ENCODE peak calls at places on chromosomes 12 and 14, in seven cellular contexts. F is A549, I is HepG2, D is lower lobe of right lung, B is tibial artery, Q is mucosa of descending colon, R is OCI-LY7. T is an unnamed sample.

GRCh38 chr14:38197761-38198345 is 9.9 kb upstream of the SSTR1 start:
- DNase-seq in F (no peak), I (no peak), R (no peak), B (no peak), Q (no peak), D (no peak), T (no peak)

GRCh38 chr14:71856199-71856919 is 75.9 kb upstream of the RGS6 start:
- DNase-seq in D (no peak), I (no peak), R (peak), Q (no peak), B (no peak), F (no peak), T (no peak)

GRCh38 chr12:56071648-56072047 is 8.3 kb upstream of the ERBB3 start:
- DNase-seq in B (no peak), R (no peak), Q (no peak), I (peak), D (no peak), F (no peak), T (no peak)

GRCh38 chr12:131074221-131075083 is 120.7 kb downstream of the ADGRD1 start:
- DNase-seq in I (no peak), F (no peak), B (peak), R (no peak), Q (no peak), D (peak), T (peak)

GRCh38 chr14:86541969-86542368 is 1012.0 kb downstream of the FLRT2 start:
- DNase-seq in B (no peak), Q (no peak), I (no peak), D (no peak), F (no peak), R (no peak), T (no peak)

GRCh38 chr14:54085841-54086240 is 129.2 kb upstream of the BMP4 start:
- DNase-seq in B (no peak), D (no peak), I (no peak), F (no peak), R (no peak), Q (no peak), T (no peak)

GRCh38 chr14:76133103-76133502 is 18.6 kb upstream of the GPATCH2L start:
- DNase-seq in R (peak), B (no peak), I (peak), Q (no peak), F (no peak), D (no peak), T (no peak)

GRCh38 chr12:41014643-41015020 is 173.5 kb upstream of the PDZRN4 start:
- DNase-seq in D (no peak), B (no peak), R (no peak), I (no peak), Q (no peak), F (peak), T (no peak)

GRCh38 chr14:102594514-102595175 is 2.2 kb downstream of the RCOR1 start:
- DNase-seq in B (peak), R (peak), D (peak), I (peak), Q (peak), F (peak), T (no peak)

GRCh38 chr14:51087024-51087423 is 7.9 kb downstream of the TRIM9 start:
- DNase-seq in R (no peak), B (no peak), D (no peak), I (no peak), Q (peak), F (peak), T (no peak)

GRCh38 chr12:28316067-28316466 is 125.8 kb downstream of the CCDC91 start:
- DNase-seq in I (no peak), D (no peak), Q (no peak), F (no peak), B (no peak), R (no peak), T (no peak)

GRCh38 chr14:54188036-54188666 is 208.7 kb upstream of the CDKN3 start:
- DNase-seq in R (no peak), I (no peak), Q (no peak), B (no peak), D (no peak), F (no peak), T (no peak)

GRCh38 chr12:111773801-111774551 is 7.2 kb downstream of the ALDH2 start:
- DNase-seq in F (no peak), B (peak), Q (peak), R (no peak), I (peak), D (peak), T (no peak)

GRCh38 chr12:2411586-2412304 is 359.0 kb downstream of the CACNA1C start:
- DNase-seq in Q (no peak), I (no peak), B (no peak), D (no peak), R (no peak), F (no peak), T (no peak)

GRCh38 chr14:83905157-83905556 is 1624.8 kb upstream of the FLRT2 start:
- DNase-seq in Q (no peak), B (no peak), F (no peak), D (no peak), I (no peak), R (no peak), T (no peak)

GRCh38 chr12:32896438-32897275 is at the start of gene PKP2:
- DNase-seq in F (peak), R (no peak), I (peak), Q (peak), D (peak), B (no peak), T (no peak)

GRCh38 chr12:113875681-113876080 is 90.4 kb downstream of the RBM19 start:
- DNase-seq in I (no peak), Q (no peak), R (no peak), B (no peak), F (no peak), D (no peak), T (peak)

GRCh38 chr12:30909721-30910350 is 16.7 kb upstream of the TSPAN11 start:
- DNase-seq in B (no peak), D (no peak), I (no peak), R (no peak), Q (no peak), F (no peak), T (no peak)

GRCh38 chr12:118371354-118372282 is 1.1 kb downstream of the TAOK3 start:
- DNase-seq in I (no peak), Q (peak), F (peak), R (no peak), D (peak), B (peak), T (no peak)

GRCh38 chr12:62813031-62813829 is 121.7 kb downstream of the PPM1H start:
- DNase-seq in F (peak), Q (peak), I (no peak), R (peak), B (peak), D (peak), T (no peak)

GRCh38 chr14:78950654-78951053 is 780.5 kb downstream of the NRXN3 start:
- DNase-seq in R (no peak), F (no peak), Q (no peak), D (no peak), B (no peak), I (no peak), T (no peak)

GRCh38 chr12:80192087-80192486 is 92.8 kb downstream of the OTOGL start:
- DNase-seq in R (no peak), F (no peak), B (no peak), D (no peak), Q (no peak), I (no peak), T (no peak)

GRCh38 chr14:85528882-85529585 is 910 bp upstream of the FLRT2 start:
- DNase-seq in B (no peak), R (no peak), Q (no peak), I (no peak), D (peak), F (no peak), T (no peak)

GRCh38 chr12:118044075-118044474 is 16.9 kb downstream of the WSB2 start:
- DNase-seq in D (no peak), Q (no peak), R (no peak), B (no peak), I (no peak), F (no peak), T (no peak)

GRCh38 chr14:83197271-83197670 is 1663.6 kb upstream of the SEL1L start:
- DNase-seq in B (no peak), F (no peak), D (no peak), R (no peak), I (no peak), Q (no peak), T (no peak)

GRCh38 chr12:52356762-52357580 is 10.3 kb downstream of the KRT85 start:
- DNase-seq in F (no peak), D (no peak), B (no peak), Q (no peak), I (no peak), R (no peak), T (no peak)

GRCh38 chr14:30737916-30738315 is 115.8 kb downstream of the SCFD1 start:
- DNase-seq in Q (no peak), F (no peak), R (no peak), D (no peak), B (no peak), I (no peak), T (no peak)

GRCh38 chr12:105672576-105672975 is 342.1 kb downstream of the C12orf75 start:
- DNase-seq in F (no peak), R (no peak), I (no peak), Q (peak), B (peak), D (peak), T (no peak)

GRCh38 chr12:93127582-93128331 is 198.7 kb upstream of the EEA1 start:
- DNase-seq in I (peak), B (peak), F (no peak), D (peak), R (no peak), Q (no peak), T (no peak)
- TF ChIP-seq CTCF in I (peak), B (peak), F (no peak), D (peak), R (no peak), Q (no peak), T (peak)

GRCh38 chr12:6867407-6868210 is at the start of gene TPI1:
- DNase-seq in F (peak), B (peak), I (peak), D (peak), R (peak), Q (peak), T (peak)
- TF ChIP-seq CTCF in F (no peak), B (peak), I (peak), D (peak), R (no peak), Q (no peak), T (peak)

GRCh38 chr14:58297412-58297761 is 968 bp upstream of the ARID4A start:
- DNase-seq in F (peak), B (peak), R (no peak), Q (no peak), I (no peak), D (peak), T (no peak)

GRCh38 chr14:58296731-58297130 is 1.6 kb upstream of the ARID4A start:
- DNase-seq in I (no peak), F (no peak), Q (no peak), D (no peak), B (no peak), R (no peak), T (no peak)

GRCh38 chr14:58298477-58298879 is at the start of gene ARID4A:
- DNase-seq in B (peak), Q (peak), I (no peak), D (peak), F (no peak), R (no peak), T (peak)

GRCh38 chr14:58298880-58299664 is 717 bp downstream of the ARID4A start:
- DNase-seq in F (peak), B (peak), I (no peak), Q (peak), D (peak), R (peak), T (peak)

DNA sequence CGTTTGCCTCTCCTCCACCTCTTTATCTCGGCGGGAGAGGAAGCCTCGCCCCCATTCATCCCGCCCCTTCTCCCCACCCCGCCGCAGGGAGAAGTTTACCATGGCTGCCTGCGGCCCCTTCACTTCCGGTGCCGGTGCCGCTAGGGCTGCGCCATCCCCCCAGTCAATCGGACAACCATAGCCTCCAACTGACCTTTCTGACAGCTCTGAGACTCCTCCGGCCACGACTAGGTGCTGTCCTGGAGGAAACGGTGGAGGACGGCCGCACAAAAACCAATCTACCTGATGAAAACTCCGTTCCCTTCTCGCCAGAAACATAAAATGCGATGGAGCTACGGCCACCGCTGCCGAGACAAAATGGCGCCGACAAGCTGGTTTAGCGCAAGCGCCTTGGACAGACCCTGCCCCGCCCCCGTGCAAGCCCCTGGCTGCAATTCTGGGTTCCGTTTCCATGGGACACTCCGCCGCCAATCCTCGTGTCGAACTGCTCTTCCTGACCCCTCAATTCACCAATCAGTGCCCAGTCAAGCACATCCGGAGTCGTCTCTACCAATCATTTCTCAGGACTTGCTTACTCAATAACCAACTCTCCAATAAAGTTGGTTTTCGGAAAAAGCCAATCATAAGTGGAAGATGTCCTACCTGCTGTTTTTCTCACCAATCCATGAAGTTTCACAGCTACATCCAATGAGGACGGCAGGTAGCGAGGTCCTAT is 436 bp upstream of the ARID4A start:
- DNase-seq in D (peak), Q (peak), B (peak), F (peak), R (peak), I (peak), T (peak)
- TF ChIP-seq CTCF in D (no peak), Q (peak), B (peak), F (no peak), R (peak), I (peak), T (peak)

GRCh38 chr12:64883264-64884163 is 59.1 kb downstream of the TBC1D30 start:
- DNase-seq in Q (no peak), B (no peak), D (no peak), I (peak), F (peak), R (no peak), T (no peak)
- TF ChIP-seq CTCF in Q (no peak), B (no peak), D (no peak), I (peak), F (no peak), R (no peak), T (no peak)

DNA sequence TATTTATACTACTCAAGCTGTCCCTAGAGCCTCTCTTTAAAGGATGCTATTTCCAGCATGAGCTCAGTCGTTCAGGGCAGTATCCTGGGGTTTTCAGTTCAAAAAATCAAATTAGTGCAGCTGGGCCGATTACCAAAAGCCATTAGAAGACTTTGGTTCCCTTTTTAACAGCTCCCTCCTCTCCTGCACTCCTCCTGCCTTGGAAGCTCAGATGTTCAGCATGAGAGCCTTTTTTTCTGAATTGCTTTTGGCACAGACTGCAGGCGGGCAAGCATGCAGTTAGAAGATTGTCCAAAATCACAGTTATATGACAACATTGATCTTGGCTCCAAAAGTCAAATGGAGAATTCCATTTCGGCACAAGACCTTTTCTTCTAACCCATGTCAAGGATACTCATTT is 179.6 kb downstream of the SLC35F4 start:
- DNase-seq in I (no peak), F (no peak), D (no peak), B (no peak), R (no peak), Q (no peak), T (no peak)
- TF ChIP-seq CTCF in I (no peak), F (no peak), D (no peak), B (no peak), R (no peak), Q (no peak), T (no peak)

GRCh38 chr14:94966868-94967267 is 190.5 kb downstream of the DICER1 start:
- DNase-seq in F (no peak), R (no peak), Q (no peak), B (no peak), D (no peak), I (no peak), T (no peak)
- TF ChIP-seq CTCF in F (no peak), R (no peak), Q (no peak), B (no peak), D (no peak), I (no peak), T (no peak)

GRCh38 chr12:45122776-45123380 is 72.0 kb upstream of the DBX2 start:
- DNase-seq in B (no peak), D (no peak), I (peak), R (no peak), Q (no peak), F (no peak), T (no peak)
- TF ChIP-seq CTCF in B (no peak), D (no peak), I (peak), R (peak), Q (no peak), F (peak), T (peak)

GRCh38 chr14:67562776-67563150 is 29.7 kb downstream of the PLEKHH1 start:
- DNase-seq in B (no peak), Q (no peak), R (no peak), I (no peak), F (no peak), D (no peak), T (peak)

GRCh38 chr14:67557656-67558055 is 24.6 kb downstream of the PLEKHH1 start:
- DNase-seq in R (no peak), I (no peak), Q (no peak), D (no peak), B (no peak), F (no peak), T (peak)

GRCh38 chr14:67559639-67560038 is 26.5 kb downstream of the PLEKHH1 start:
- DNase-seq in I (no peak), D (no peak), Q (no peak), R (no peak), F (no peak), B (no peak), T (no peak)

GRCh38 chr14:67564236-67564635 is 31.1 kb downstream of the PLEKHH1 start:
- DNase-seq in Q (no peak), F (no peak), D (no peak), B (no peak), R (no peak), I (no peak), T (peak)

GRCh38 chr14:67562025-67562775 is 29.1 kb downstream of the PLEKHH1 start:
- DNase-seq in Q (no peak), D (no peak), F (no peak), B (no peak), I (no peak), R (no peak), T (peak)
- TF ChIP-seq CTCF in Q (no peak), D (no peak), F (no peak), B (no peak), I (no peak), R (no peak), T (no peak)

DNA sequence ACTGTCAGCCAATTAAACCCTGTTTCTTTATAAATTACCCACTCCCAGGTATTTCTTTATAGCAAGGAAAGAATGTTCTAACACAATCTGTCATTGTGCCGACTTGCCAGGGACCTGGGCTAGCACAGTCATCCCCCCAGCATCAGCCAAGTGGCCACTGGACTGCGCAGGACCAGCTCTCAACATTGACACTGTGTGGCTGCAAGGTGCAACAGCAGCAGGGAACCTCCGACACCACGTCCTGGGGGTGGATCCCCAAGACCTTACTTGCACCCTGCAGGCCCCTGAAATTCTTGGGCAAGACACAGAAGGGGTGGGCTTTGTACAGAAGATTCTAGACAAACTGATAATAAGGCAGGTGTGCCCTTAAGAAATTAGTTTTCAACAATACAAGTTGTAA is 309.5 kb downstream of the GLT1D1 start:
- DNase-seq in Q (no peak), I (no peak), B (no peak), F (no peak), R (no peak), D (no peak), T (no peak)
- TF ChIP-seq CTCF in Q (no peak), I (peak), B (no peak), F (no peak), R (peak), D (no peak), T (no peak)

T was measured in chondrocyte.